ENCODE peak calls at places on chromosomes 2 and 18, in four cellular contexts. O, R, U and D are unnamed samples.

GRCh38 chr18:79952457-79952995 is 1.1 kb upstream of the SLC66A2 start:
- DNase-seq in O (no peak), R (no peak), U (no peak), D (no peak)

GRCh38 chr2:133841905-133842304 is 273.6 kb upstream of the NCKAP5 start:
- DNase-seq in O (no peak), R (no peak), U (no peak), D (no peak)

GRCh38 chr18:51561821-51562220 is 364.3 kb upstream of the MEX3C start:
- DNase-seq in O (no peak), R (no peak), U (no peak), D (no peak)

GRCh38 chr2:105886029-105886454 is 141.3 kb downstream of the NCK2 start:
- DNase-seq in O (no peak), R (no peak), U (no peak), D (no peak)

GRCh38 chr2:157339965-157340655 is 14.5 kb upstream of the ERMN start:
- DNase-seq in O (no peak), R (no peak), U (no peak), D (no peak)

GRCh38 chr2:218289639-218290315 is 2.5 kb downstream of the TMBIM1 start:
- DNase-seq in O (no peak), R (no peak), U (no peak), D (no peak)

GRCh38 chr2:237717366-237718276 is 81.0 kb upstream of the RBM44 start:
- DNase-seq in O (no peak), R (no peak), U (no peak), D (no peak)

GRCh38 chr2:98404556-98405250 is 40.0 kb upstream of the INPP4A start:
- DNase-seq in O (no peak), R (no peak), U (no peak), D (no peak)

GRCh38 chr2:37610638-37611289 is 60.7 kb downstream of the CDC42EP3 start:
- DNase-seq in O (no peak), R (no peak), U (no peak), D (no peak)

GRCh38 chr2:6254446-6254845 is 562.3 kb downstream of the SOX11 start:
- DNase-seq in O (no peak), R (peak; percentile 84), U (no peak), D (peak; percentile 60)

GRCh38 chr2:146124741-146125140 is 1604.8 kb upstream of the ZEB2 start:
- DNase-seq in O (no peak), R (no peak), U (no peak), D (no peak)

GRCh38 chr2:46570396-46570795 is 91.0 kb downstream of the TMEM247 start:
- DNase-seq in O (no peak), R (no peak), U (no peak), D (no peak)

GRCh38 chr2:120771556-120772208 is 36.0 kb downstream of the GLI2 start:
- DNase-seq in O (no peak), R (no peak), U (no peak), D (no peak)

GRCh38 chr2:60633615-60634014 is 80.2 kb upstream of the BCL11A start:
- DNase-seq in O (no peak), R (peak; percentile 65), U (no peak), D (no peak)

GRCh38 chr2:174246944-174247381 is 1.4 kb downstream of the OLA1 start:
- DNase-seq in O (no peak), R (no peak), U (no peak), D (no peak)

GRCh38 chr2:31132786-31133185 is 5.5 kb downstream of the GALNT14 start:
- DNase-seq in O (no peak), R (no peak), U (no peak), D (no peak)

GRCh38 chr2:50785781-50786180 is 246.2 kb downstream of the NRXN1 start:
- DNase-seq in O (no peak), R (no peak), U (no peak), D (no peak)

GRCh38 chr2:43018179-43019024 is 208.0 kb downstream of the ZFP36L2 start:
- DNase-seq in O (no peak), R (no peak), U (no peak), D (no peak)

GRCh38 chr2:219453691-219454131 is 19.1 kb downstream of the SPEG start:
- DNase-seq in O (no peak), R (no peak), U (no peak), D (no peak)

GRCh38 chr2:157329524-157329923 is 3.9 kb upstream of the ERMN start:
- DNase-seq in O (no peak), R (peak; percentile 89), U (no peak), D (no peak)

GRCh38 chr2:238240761-238241711 is 1.2 kb upstream of the HES6 start:
- DNase-seq in O (no peak), R (peak; percentile 92), U (no peak), D (peak; percentile 91)

GRCh38 chr18:11368020-11368419 is 218.7 kb upstream of the PIEZO2 start:
- DNase-seq in O (no peak), R (no peak), U (no peak), D (no peak)

GRCh38 chr2:8282858-8283252 is 399.0 kb upstream of the ID2 start:
- DNase-seq in O (no peak), R (no peak), U (no peak), D (no peak)

GRCh38 chr2:73063909-73064875 is 7.3 kb downstream of the SFXN5 start:
- DNase-seq in O (no peak), R (peak; percentile 6), U (no peak), D (no peak)

GRCh38 chr2:114631146-114631545 is 188.7 kb downstream of the DPP10 start:
- DNase-seq in O (no peak), R (no peak), U (no peak), D (no peak)

GRCh38 chr2:148982282-148982681 is 56.2 kb upstream of the LYPD6B start:
- DNase-seq in O (no peak), R (no peak), U (no peak), D (no peak)